ENCODE peak calls at places on chromosomes 12 and 14, in six cellular contexts. One of them, this sample, is unnamed.

GRCh38 chr14:98926151-98926550 is 345.8 kb downstream of the BCL11B start:
- DNase-seq in fibroblast of lung: no peak
- DNase-seq in GM06990: no peak
- DNase-seq in cardiac fibroblast: no peak
- DNase-seq in uterus: no peak
- DNase-seq in endodermal cell: no peak
- DNase-seq in this sample: no peak

GRCh38 chr12:47017901-47018479 is 61.4 kb upstream of the PCED1B start:
- DNase-seq in fibroblast of lung: no peak
- DNase-seq in GM06990: no peak
- DNase-seq in cardiac fibroblast: peak; percentile 27
- DNase-seq in uterus: no peak
- DNase-seq in endodermal cell: no peak
- DNase-seq in this sample: peak; percentile 39

GRCh38 chr14:25118671-25119070 is 68.7 kb upstream of the STXBP6 start:
- DNase-seq in fibroblast of lung: no peak
- DNase-seq in GM06990: no peak
- DNase-seq in cardiac fibroblast: no peak
- DNase-seq in uterus: no peak
- DNase-seq in endodermal cell: no peak
- DNase-seq in this sample: no peak

GRCh38 chr14:104869669-104870367 is 4.8 kb downstream of the CEP170B start:
- DNase-seq in fibroblast of lung: no peak
- DNase-seq in GM06990: no peak
- DNase-seq in cardiac fibroblast: no peak
- DNase-seq in uterus: no peak
- DNase-seq in endodermal cell: no peak
- DNase-seq in this sample: peak; percentile 30

GRCh38 chr12:123900898-123901376 is 71.7 kb downstream of the CCDC92 start:
- DNase-seq in fibroblast of lung: no peak
- DNase-seq in GM06990: no peak
- DNase-seq in cardiac fibroblast: no peak
- DNase-seq in uterus: no peak
- DNase-seq in endodermal cell: peak; percentile 84
- DNase-seq in this sample: peak; percentile 52

GRCh38 chr14:105891631-105892452 is 365.5 kb downstream of the TMEM121 start:
- DNase-seq in fibroblast of lung: no peak
- DNase-seq in GM06990: no peak
- DNase-seq in cardiac fibroblast: no peak
- DNase-seq in uterus: peak; percentile 4
- DNase-seq in endodermal cell: peak; percentile 15
- DNase-seq in this sample: no peak

GRCh38 chr12:46494424-46494823 is 121.9 kb upstream of the SLC38A2 start:
- DNase-seq in fibroblast of lung: peak; percentile 74
- DNase-seq in GM06990: no peak
- DNase-seq in cardiac fibroblast: peak; percentile 87
- DNase-seq in uterus: no peak
- DNase-seq in endodermal cell: no peak
- DNase-seq in this sample: peak; percentile 94

GRCh38 chr12:6620137-6620884 is 13.1 kb upstream of the CHD4 start:
- DNase-seq in fibroblast of lung: no peak
- DNase-seq in GM06990: peak; percentile 27
- DNase-seq in cardiac fibroblast: peak; percentile 72
- DNase-seq in uterus: peak; percentile 26
- DNase-seq in endodermal cell: peak; percentile 98
- DNase-seq in this sample: peak; percentile 70

GRCh38 chr12:32025906-32026305 is 66.7 kb downstream of the RESF1 start:
- DNase-seq in fibroblast of lung: no peak
- DNase-seq in GM06990: no peak
- DNase-seq in cardiac fibroblast: no peak
- DNase-seq in uterus: no peak
- DNase-seq in endodermal cell: no peak
- DNase-seq in this sample: no peak

GRCh38 chr12:123924539-123924938 is 48.1 kb downstream of the CCDC92 start:
- DNase-seq in fibroblast of lung: no peak
- DNase-seq in GM06990: no peak
- DNase-seq in cardiac fibroblast: no peak
- DNase-seq in uterus: no peak
- DNase-seq in endodermal cell: no peak
- DNase-seq in this sample: no peak

GRCh38 chr14:34554540-34555250 is 15.2 kb upstream of the EAPP start:
- DNase-seq in fibroblast of lung: peak; percentile 6
- DNase-seq in GM06990: peak; percentile 61
- DNase-seq in cardiac fibroblast: no peak
- DNase-seq in uterus: no peak
- DNase-seq in endodermal cell: no peak
- DNase-seq in this sample: peak; percentile 26

GRCh38 chr14:73230051-73230450 is 7.3 kb upstream of the PAPLN start:
- DNase-seq in fibroblast of lung: no peak
- DNase-seq in GM06990: no peak
- DNase-seq in cardiac fibroblast: no peak
- DNase-seq in uterus: no peak
- DNase-seq in endodermal cell: no peak
- DNase-seq in this sample: no peak

GRCh38 chr12:55142896-55143870 is 17.0 kb downstream of the OR9K2 start:
- DNase-seq in fibroblast of lung: peak; percentile 46
- DNase-seq in GM06990: no peak
- DNase-seq in cardiac fibroblast: peak; percentile 46
- DNase-seq in uterus: no peak
- DNase-seq in endodermal cell: peak; percentile 91
- DNase-seq in this sample: peak; percentile 62

GRCh38 chr14:72894323-72894622 is 372 bp upstream of the DPF3 start:
- DNase-seq in fibroblast of lung: no peak
- DNase-seq in GM06990: no peak
- DNase-seq in cardiac fibroblast: no peak
- DNase-seq in uterus: no peak
- DNase-seq in endodermal cell: no peak
- DNase-seq in this sample: no peak

GRCh38 chr14:104968153-104968527 is 10.0 kb downstream of the AHNAK2 start:
- DNase-seq in fibroblast of lung: peak; percentile 64
- DNase-seq in GM06990: no peak
- DNase-seq in cardiac fibroblast: peak; percentile 61
- DNase-seq in uterus: peak; percentile 93
- DNase-seq in endodermal cell: peak; percentile 80
- DNase-seq in this sample: peak; percentile 76

GRCh38 chr12:85155791-85156190 is 119.6 kb downstream of the LRRIQ1 start:
- DNase-seq in fibroblast of lung: peak; percentile 34
- DNase-seq in GM06990: peak; percentile 1
- DNase-seq in cardiac fibroblast: peak; percentile 23
- DNase-seq in uterus: no peak
- DNase-seq in endodermal cell: no peak
- DNase-seq in this sample: peak; percentile 73

GRCh38 chr12:34253674-34254073 is 231.4 kb downstream of the ALG10 start:
- DNase-seq in fibroblast of lung: no peak
- DNase-seq in GM06990: no peak
- DNase-seq in cardiac fibroblast: no peak
- DNase-seq in uterus: no peak
- DNase-seq in endodermal cell: no peak
- DNase-seq in this sample: no peak
- H3K4me3 ChIP-seq in fibroblast of lung: no peak overlapping the region
- H3K4me3 ChIP-seq in GM06990: no peak overlapping the region
- H3K4me3 ChIP-seq in cardiac fibroblast: no peak overlapping the region
- H3K4me3 ChIP-seq in uterus: no peak overlapping the region
- H3K4me3 ChIP-seq in endodermal cell: no peak overlapping the region
- H3K4me3 ChIP-seq in this sample: no peak overlapping the region

DNA sequence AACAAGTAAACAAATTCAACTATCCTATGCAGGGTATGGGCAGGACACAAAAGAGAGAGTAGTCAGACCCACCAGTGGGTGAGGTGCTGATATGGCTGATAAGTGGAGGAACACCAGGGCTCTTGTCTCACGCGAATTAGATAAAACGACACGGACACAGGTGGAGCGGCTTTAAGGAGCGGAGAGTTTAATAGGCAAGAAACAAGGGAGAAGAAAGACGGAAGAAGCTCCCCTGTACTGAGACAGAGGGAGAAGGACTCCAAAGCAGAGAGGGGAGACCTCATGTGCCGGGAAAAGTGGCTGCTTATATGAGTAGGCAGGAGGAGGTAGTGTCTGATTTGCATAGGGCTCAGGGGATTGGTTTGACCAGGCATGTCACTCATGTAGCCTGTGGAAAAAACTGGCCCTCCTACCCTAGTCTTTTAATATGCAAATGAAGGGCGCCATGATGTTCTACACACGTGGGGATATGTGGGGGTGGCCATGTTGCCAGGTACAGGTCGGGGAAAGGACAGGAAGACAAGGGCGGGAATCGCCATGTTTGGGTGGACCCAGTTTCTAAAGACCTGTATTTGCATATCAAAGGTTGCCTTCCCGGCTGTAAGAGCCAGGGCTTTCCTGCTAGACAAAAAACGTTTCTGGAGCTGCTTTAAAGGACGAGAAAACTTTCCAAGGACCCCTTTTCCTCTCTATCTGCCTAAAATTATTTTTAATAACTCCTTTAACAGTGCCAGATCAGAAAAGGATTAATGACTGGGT is 28.8 kb downstream of the RPGRIP1 start:
- DNase-seq in fibroblast of lung: peak; percentile 70
- DNase-seq in GM06990: peak; percentile 84
- DNase-seq in cardiac fibroblast: peak; percentile 79
- DNase-seq in uterus: peak; percentile 17
- DNase-seq in endodermal cell: peak; percentile 97
- DNase-seq in this sample: peak; percentile 94
- H3K4me3 ChIP-seq in fibroblast of lung: no peak overlapping the region
- H3K4me3 ChIP-seq in GM06990: peak overlapping the region; percentile 56
- H3K4me3 ChIP-seq in cardiac fibroblast: peak overlapping the region; percentile 39
- H3K4me3 ChIP-seq in uterus: peak overlapping the region; percentile 13
- H3K4me3 ChIP-seq in endodermal cell: peak overlapping the region; percentile 79
- H3K4me3 ChIP-seq in this sample: peak overlapping the region; percentile 55

DNA sequence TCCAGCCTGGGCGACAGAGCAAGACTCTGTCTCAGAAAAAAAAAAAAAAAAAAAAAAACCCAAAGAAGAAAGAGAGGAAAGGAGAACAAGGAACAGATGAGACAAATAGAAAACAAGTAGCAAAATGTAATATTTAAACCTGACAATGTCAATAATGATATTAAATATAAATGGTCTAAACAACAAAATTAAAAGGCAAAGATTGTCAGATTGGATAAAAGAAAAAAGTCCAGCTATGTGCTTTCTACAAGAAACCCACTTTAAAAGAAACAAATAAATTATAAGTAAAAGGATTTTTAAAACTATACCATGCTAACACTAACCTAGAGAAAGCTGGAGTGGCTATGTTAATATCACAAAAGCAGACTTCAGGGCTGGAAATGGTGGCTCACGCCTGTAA is 29.7 kb upstream of the APOF start:
- DNase-seq in fibroblast of lung: no peak
- DNase-seq in GM06990: no peak
- DNase-seq in cardiac fibroblast: no peak
- DNase-seq in uterus: no peak
- DNase-seq in endodermal cell: no peak
- DNase-seq in this sample: no peak
- H3K4me3 ChIP-seq in fibroblast of lung: no peak overlapping the region
- H3K4me3 ChIP-seq in GM06990: no peak overlapping the region
- H3K4me3 ChIP-seq in cardiac fibroblast: no peak overlapping the region
- H3K4me3 ChIP-seq in uterus: no peak overlapping the region
- H3K4me3 ChIP-seq in endodermal cell: no peak overlapping the region
- H3K4me3 ChIP-seq in this sample: no peak overlapping the region

DNA sequence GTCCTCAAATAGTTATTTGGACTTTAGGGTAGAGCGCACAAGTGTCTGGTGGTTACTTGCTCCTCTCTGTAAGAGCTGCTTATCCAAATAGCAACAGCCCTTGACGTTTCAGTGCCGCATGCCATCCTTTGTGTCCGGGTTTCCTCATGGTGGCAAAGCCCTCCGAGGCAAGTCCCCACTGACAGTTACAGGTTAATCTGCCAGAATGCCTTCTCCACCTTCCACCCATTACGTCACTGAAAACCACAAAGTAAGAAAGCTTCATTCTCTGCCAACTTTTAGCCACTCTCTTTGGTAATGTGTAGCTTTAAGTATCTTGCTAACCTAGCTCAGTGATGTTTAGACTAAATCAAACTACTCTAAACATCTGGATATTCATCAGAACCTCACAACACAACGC is 78.6 kb downstream of the POLR3B start:
- DNase-seq in fibroblast of lung: no peak
- DNase-seq in GM06990: no peak
- DNase-seq in cardiac fibroblast: no peak
- DNase-seq in uterus: no peak
- DNase-seq in endodermal cell: no peak
- DNase-seq in this sample: peak; percentile 24
- H3K4me3 ChIP-seq in fibroblast of lung: no peak overlapping the region
- H3K4me3 ChIP-seq in GM06990: no peak overlapping the region
- H3K4me3 ChIP-seq in cardiac fibroblast: no peak overlapping the region
- H3K4me3 ChIP-seq in uterus: no peak overlapping the region
- H3K4me3 ChIP-seq in endodermal cell: no peak overlapping the region
- H3K4me3 ChIP-seq in this sample: no peak overlapping the region

DNA sequence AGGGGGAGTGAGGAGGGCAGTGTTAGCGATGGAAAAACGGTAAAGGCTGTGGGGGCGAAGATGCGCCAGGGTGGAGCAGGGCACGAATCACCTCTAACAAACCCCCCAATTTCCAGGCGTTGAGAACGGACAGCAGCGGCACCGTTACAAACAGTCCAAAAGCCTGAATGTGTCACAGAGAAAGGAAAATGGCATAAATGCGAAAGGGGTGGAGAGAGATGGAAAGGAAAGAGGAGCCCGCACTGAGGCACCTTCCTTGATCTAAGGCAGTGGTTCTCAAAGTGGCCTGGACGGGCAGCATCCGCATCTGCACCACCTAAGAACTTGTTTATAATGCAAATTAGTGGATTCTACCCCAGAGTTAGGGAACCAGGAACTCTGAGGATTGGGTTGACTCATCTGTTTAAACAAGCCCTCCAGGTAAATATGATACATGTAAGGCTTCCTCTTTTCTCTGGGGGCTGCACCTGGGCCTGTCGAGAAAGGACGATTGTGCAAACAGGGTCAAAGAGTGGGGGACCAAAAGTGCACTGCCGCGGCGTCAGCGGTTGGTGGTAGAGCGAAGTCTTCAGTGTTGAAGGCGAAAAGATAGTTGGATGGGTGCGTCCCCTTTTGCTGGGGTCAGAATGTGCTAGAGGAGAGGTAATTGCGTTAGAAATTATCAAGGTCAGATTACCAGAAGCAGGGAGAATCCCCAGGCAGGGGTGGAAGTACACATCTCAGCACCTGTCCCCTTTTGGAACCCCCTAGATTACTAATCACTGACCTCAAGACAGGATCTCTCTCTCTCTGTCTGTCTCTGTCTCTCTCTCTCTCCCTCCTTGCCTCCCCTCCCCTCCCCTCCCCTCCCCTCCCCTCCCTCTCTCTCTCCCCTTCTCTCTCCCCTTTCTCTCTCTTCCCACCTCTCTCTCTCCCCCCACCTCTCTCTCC is 1.3 kb upstream of the KCNH5 start:
- DNase-seq in fibroblast of lung: no peak
- DNase-seq in GM06990: no peak
- DNase-seq in cardiac fibroblast: no peak
- DNase-seq in uterus: no peak
- DNase-seq in endodermal cell: peak; percentile 72
- DNase-seq in this sample: no peak
- H3K4me3 ChIP-seq in fibroblast of lung: peak overlapping the region; percentile 52
- H3K4me3 ChIP-seq in GM06990: no peak overlapping the region
- H3K4me3 ChIP-seq in cardiac fibroblast: peak overlapping the region; percentile 46
- H3K4me3 ChIP-seq in uterus: no peak overlapping the region
- H3K4me3 ChIP-seq in endodermal cell: peak overlapping the region; percentile 81
- H3K4me3 ChIP-seq in this sample: no peak overlapping the region

GRCh38 chr12:9727813-9728212 is 5.1 kb downstream of the CLECL1 start:
- DNase-seq in fibroblast of lung: no peak
- DNase-seq in GM06990: no peak
- DNase-seq in cardiac fibroblast: no peak
- DNase-seq in uterus: no peak
- DNase-seq in endodermal cell: no peak
- DNase-seq in this sample: no peak
- H3K4me3 ChIP-seq in fibroblast of lung: no peak overlapping the region
- H3K4me3 ChIP-seq in GM06990: no peak overlapping the region
- H3K4me3 ChIP-seq in cardiac fibroblast: no peak overlapping the region
- H3K4me3 ChIP-seq in uterus: no peak overlapping the region
- H3K4me3 ChIP-seq in endodermal cell: no peak overlapping the region
- H3K4me3 ChIP-seq in this sample: no peak overlapping the region